ENCODE peak calls at places on chromosomes 13 and 19, in ten cellular contexts. One of them, this sample, is unnamed.

GRCh38 chr19:12202250-12202649 is 39.4 kb downstream of the ZNF136 start:
- DNase-seq in foreskin keratinocyte: no peak
- DNase-seq in PC-3: no peak
- DNase-seq in tibial artery: no peak
- DNase-seq in fibroblast of lung: no peak
- DNase-seq in tibial nerve: no peak
- DNase-seq in lower lobe of right lung: peak; percentile 52
- DNase-seq in HCT116: no peak
- DNase-seq in spleen: peak; percentile 73
- DNase-seq in heart left ventricle: no peak
- DNase-seq in this sample: no peak

GRCh38 chr19:14167594-14168138 is 31.3 kb upstream of the ASF1B start:
- DNase-seq in fibroblast of lung: no peak
- DNase-seq in lower lobe of right lung: no peak
- DNase-seq in HCT116: no peak
- DNase-seq in spleen: no peak
- DNase-seq in tibial artery: no peak
- DNase-seq in tibial nerve: no peak
- DNase-seq in PC-3: no peak
- DNase-seq in foreskin keratinocyte: no peak
- DNase-seq in heart left ventricle: no peak
- DNase-seq in this sample: no peak

GRCh38 chr13:114130131-114130707 is 2.2 kb downstream of the RASA3 start:
- DNase-seq in HCT116: no peak
- DNase-seq in heart left ventricle: no peak
- DNase-seq in spleen: no peak
- DNase-seq in PC-3: no peak
- DNase-seq in foreskin keratinocyte: no peak
- DNase-seq in lower lobe of right lung: peak; percentile 37
- DNase-seq in tibial artery: no peak
- DNase-seq in fibroblast of lung: no peak
- DNase-seq in tibial nerve: no peak
- DNase-seq in this sample: peak; percentile 60

GRCh38 chr13:87669379-87669978 is 1.7 kb upstream of the SLITRK5 start:
- DNase-seq in fibroblast of lung: peak; percentile 42
- DNase-seq in HCT116: no peak
- DNase-seq in spleen: no peak
- DNase-seq in PC-3: peak; percentile 59
- DNase-seq in tibial nerve: no peak
- DNase-seq in lower lobe of right lung: no peak
- DNase-seq in heart left ventricle: no peak
- DNase-seq in foreskin keratinocyte: no peak
- DNase-seq in tibial artery: no peak
- DNase-seq in this sample: no peak

GRCh38 chr19:44812142-44812718 is 3.3 kb downstream of the BCAM start:
- DNase-seq in spleen: no peak
- DNase-seq in tibial artery: no peak
- DNase-seq in heart left ventricle: no peak
- DNase-seq in foreskin keratinocyte: no peak
- DNase-seq in tibial nerve: no peak
- DNase-seq in HCT116: no peak
- DNase-seq in PC-3: no peak
- DNase-seq in lower lobe of right lung: no peak
- DNase-seq in fibroblast of lung: no peak
- DNase-seq in this sample: no peak

GRCh38 chr13:70253834-70254233 is 145.6 kb upstream of the KLHL1 start:
- DNase-seq in lower lobe of right lung: no peak
- DNase-seq in tibial nerve: no peak
- DNase-seq in fibroblast of lung: peak; percentile 36
- DNase-seq in tibial artery: no peak
- DNase-seq in foreskin keratinocyte: peak; percentile 3
- DNase-seq in HCT116: no peak
- DNase-seq in spleen: no peak
- DNase-seq in heart left ventricle: no peak
- DNase-seq in PC-3: peak; percentile 23
- DNase-seq in this sample: no peak

GRCh38 chr19:51690359-51691121 is 2.6 kb upstream of the SPACA6 start:
- DNase-seq in tibial artery: no peak
- DNase-seq in foreskin keratinocyte: no peak
- DNase-seq in HCT116: no peak
- DNase-seq in PC-3: peak; percentile 68
- DNase-seq in lower lobe of right lung: peak; percentile 63
- DNase-seq in tibial nerve: peak; percentile 48
- DNase-seq in fibroblast of lung: peak; percentile 79
- DNase-seq in spleen: peak; percentile 86
- DNase-seq in heart left ventricle: peak; percentile 80
- DNase-seq in this sample: peak; percentile 80

GRCh38 chr19:13692096-13692495 is 72.2 kb upstream of the MRI1 start:
- DNase-seq in foreskin keratinocyte: peak; percentile 65
- DNase-seq in spleen: no peak
- DNase-seq in tibial nerve: no peak
- DNase-seq in fibroblast of lung: peak; percentile 84
- DNase-seq in tibial artery: no peak
- DNase-seq in heart left ventricle: no peak
- DNase-seq in PC-3: peak; percentile 93
- DNase-seq in lower lobe of right lung: no peak
- DNase-seq in HCT116: no peak
- DNase-seq in this sample: no peak

GRCh38 chr19:46603752-46604241 is 2.7 kb downstream of the CALM3 start:
- DNase-seq in HCT116: no peak
- DNase-seq in heart left ventricle: no peak
- DNase-seq in spleen: peak; percentile 63
- DNase-seq in tibial nerve: no peak
- DNase-seq in fibroblast of lung: no peak
- DNase-seq in tibial artery: no peak
- DNase-seq in foreskin keratinocyte: no peak
- DNase-seq in PC-3: no peak
- DNase-seq in lower lobe of right lung: peak; percentile 32
- DNase-seq in this sample: no peak

DNA sequence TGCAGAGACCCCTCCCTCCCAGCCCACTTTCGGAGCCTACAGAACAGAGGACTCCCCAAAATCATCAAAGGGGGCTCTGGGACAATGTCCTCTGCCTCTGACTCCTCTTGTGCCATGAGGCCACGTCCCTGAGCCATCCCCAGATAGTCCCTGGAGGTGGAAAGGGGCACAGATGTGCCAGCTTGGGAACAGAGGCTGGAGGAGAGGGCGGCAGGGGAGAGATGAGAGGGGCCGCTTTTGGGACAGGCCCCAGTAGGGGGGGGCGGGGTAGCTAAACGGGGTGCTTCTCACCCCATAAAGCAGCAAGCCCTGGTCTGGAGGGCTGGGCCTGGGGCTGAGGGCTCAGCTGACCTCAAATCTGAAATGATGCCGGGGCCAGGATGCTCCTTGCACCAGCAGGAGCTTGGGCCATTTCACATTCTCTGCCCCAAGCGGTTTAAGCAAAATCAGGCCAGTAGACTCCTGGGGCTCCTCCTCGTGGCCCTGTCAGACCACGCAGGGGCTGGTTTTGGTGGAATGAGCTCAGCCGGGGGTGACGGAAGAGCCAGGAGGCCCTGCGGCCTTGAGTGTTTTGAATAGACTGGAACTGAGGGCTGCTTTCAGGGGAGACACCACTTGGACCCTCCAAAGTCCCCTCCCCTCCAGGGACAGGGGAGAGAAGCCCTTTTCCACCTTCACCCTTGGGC is 27.1 kb downstream of the ONECUT3 start:
- DNase-seq in tibial artery: no peak
- DNase-seq in fibroblast of lung: peak; percentile 18
- DNase-seq in heart left ventricle: no peak
- DNase-seq in spleen: no peak
- DNase-seq in foreskin keratinocyte: no peak
- DNase-seq in tibial nerve: no peak
- DNase-seq in PC-3: peak; percentile 52
- DNase-seq in HCT116: no peak
- DNase-seq in lower lobe of right lung: no peak
- DNase-seq in this sample: no peak
- TF ChIP-seq CTCF in tibial artery: no peak
- TF ChIP-seq CTCF in fibroblast of lung: peak; percentile 28
- TF ChIP-seq CTCF in heart left ventricle: no peak
- TF ChIP-seq CTCF in spleen: no peak
- TF ChIP-seq CTCF in foreskin keratinocyte: peak; percentile 50
- TF ChIP-seq CTCF in tibial nerve: no peak
- TF ChIP-seq CTCF in PC-3: peak; percentile 36
- TF ChIP-seq CTCF in HCT116: no peak
- TF ChIP-seq CTCF in lower lobe of right lung: no peak
- TF ChIP-seq CTCF in this sample: no peak

DNA sequence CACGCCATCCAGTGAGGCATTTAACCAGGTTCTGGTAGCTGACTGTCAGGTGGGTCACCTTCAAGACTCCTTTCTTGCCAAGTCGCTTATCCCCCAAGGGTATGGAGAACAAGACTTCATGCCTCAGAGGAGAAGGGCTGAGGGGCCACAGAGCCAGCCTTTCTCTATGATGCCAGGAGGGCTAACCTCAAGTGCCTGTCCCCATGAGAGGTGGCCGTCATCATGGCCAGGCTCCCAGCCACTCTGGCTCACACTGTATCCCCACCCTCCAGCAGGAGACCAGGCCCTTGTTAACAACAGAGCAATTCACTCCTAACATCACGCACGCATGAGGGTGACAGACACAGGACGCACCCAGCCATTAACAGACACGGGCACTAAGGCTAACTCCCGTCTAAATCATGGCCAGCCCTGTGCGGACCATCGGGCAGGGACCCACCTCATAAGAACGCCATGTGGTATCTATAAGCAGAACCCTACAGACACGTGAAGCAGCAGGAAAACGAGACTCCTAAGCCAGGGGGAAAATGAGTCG is 38.6 kb upstream of the ISYNA1 start:
- DNase-seq in spleen: peak; percentile 62
- DNase-seq in lower lobe of right lung: no peak
- DNase-seq in tibial artery: no peak
- DNase-seq in PC-3: no peak
- DNase-seq in tibial nerve: no peak
- DNase-seq in fibroblast of lung: no peak
- DNase-seq in heart left ventricle: no peak
- DNase-seq in foreskin keratinocyte: no peak
- DNase-seq in HCT116: no peak
- DNase-seq in this sample: no peak
- H3K27ac ChIP-seq in spleen: peak overlapping the region; percentile 20
- H3K27ac ChIP-seq in lower lobe of right lung: no peak overlapping the region
- H3K27ac ChIP-seq in tibial artery: no peak overlapping the region
- H3K27ac ChIP-seq in PC-3: no peak overlapping the region
- H3K27ac ChIP-seq in tibial nerve: no peak overlapping the region
- H3K27ac ChIP-seq in fibroblast of lung: no peak overlapping the region
- H3K27ac ChIP-seq in heart left ventricle: no peak overlapping the region
- H3K27ac ChIP-seq in foreskin keratinocyte: no peak overlapping the region
- H3K27ac ChIP-seq in HCT116: no peak overlapping the region
- H3K27ac ChIP-seq in this sample: peak overlapping the region; percentile 91

GRCh38 chr13:49792550-49793324 is at the start of gene KPNA3:
- DNase-seq in HCT116: peak; percentile 91
- DNase-seq in foreskin keratinocyte: peak; percentile 93
- DNase-seq in heart left ventricle: peak; percentile 96
- DNase-seq in PC-3: peak; percentile 90
- DNase-seq in tibial artery: peak; percentile 96
- DNase-seq in spleen: peak; percentile 99
- DNase-seq in tibial nerve: peak; percentile 88
- DNase-seq in lower lobe of right lung: peak; percentile 98
- DNase-seq in fibroblast of lung: peak; percentile 96
- DNase-seq in this sample: peak; percentile 95
- TF ChIP-seq CTCF in HCT116: no peak
- TF ChIP-seq CTCF in foreskin keratinocyte: peak; percentile 56
- TF ChIP-seq CTCF in heart left ventricle: peak; percentile 27
- TF ChIP-seq CTCF in PC-3: no peak
- TF ChIP-seq CTCF in tibial artery: no peak
- TF ChIP-seq CTCF in spleen: no peak
- TF ChIP-seq CTCF in tibial nerve: peak; percentile 42
- TF ChIP-seq CTCF in lower lobe of right lung: peak; percentile 37
- TF ChIP-seq CTCF in fibroblast of lung: no peak
- TF ChIP-seq CTCF in this sample: no peak

GRCh38 chr19:9796113-9796773 is 22.6 kb downstream of the FBXL12 start:
- DNase-seq in spleen: peak; percentile 91
- DNase-seq in foreskin keratinocyte: peak; percentile 77
- DNase-seq in PC-3: peak; percentile 98
- DNase-seq in fibroblast of lung: peak; percentile 87
- DNase-seq in HCT116: peak; percentile 90
- DNase-seq in tibial nerve: peak; percentile 88
- DNase-seq in heart left ventricle: peak; percentile 76
- DNase-seq in lower lobe of right lung: peak; percentile 81
- DNase-seq in tibial artery: peak; percentile 87
- DNase-seq in this sample: peak; percentile 84

GRCh38 chr19:9789066-9789465 is 20.5 kb upstream of the ZNF846 start:
- DNase-seq in lower lobe of right lung: no peak
- DNase-seq in fibroblast of lung: no peak
- DNase-seq in HCT116: no peak
- DNase-seq in PC-3: no peak
- DNase-seq in tibial artery: no peak
- DNase-seq in spleen: no peak
- DNase-seq in foreskin keratinocyte: no peak
- DNase-seq in heart left ventricle: no peak
- DNase-seq in tibial nerve: no peak
- DNase-seq in this sample: no peak

GRCh38 chr19:9791552-9792181 is 23.1 kb upstream of the ZNF846 start:
- DNase-seq in foreskin keratinocyte: peak; percentile 86
- DNase-seq in HCT116: no peak
- DNase-seq in tibial artery: peak; percentile 98
- DNase-seq in heart left ventricle: peak; percentile 97
- DNase-seq in tibial nerve: peak; percentile 98
- DNase-seq in fibroblast of lung: peak; percentile 92
- DNase-seq in PC-3: peak; percentile 93
- DNase-seq in spleen: peak; percentile 96
- DNase-seq in lower lobe of right lung: peak; percentile 96
- DNase-seq in this sample: peak; percentile 95

GRCh38 chr19:9792191-9793050 is 23.9 kb upstream of the ZNF846 start:
- DNase-seq in lower lobe of right lung: peak; percentile 96
- DNase-seq in HCT116: no peak
- DNase-seq in fibroblast of lung: peak; percentile 91
- DNase-seq in spleen: peak; percentile 96
- DNase-seq in tibial artery: peak; percentile 98
- DNase-seq in heart left ventricle: peak; percentile 96
- DNase-seq in PC-3: peak; percentile 89
- DNase-seq in foreskin keratinocyte: peak; percentile 77
- DNase-seq in tibial nerve: peak; percentile 97
- DNase-seq in this sample: peak; percentile 94

GRCh38 chr19:9793051-9793591 is 24.6 kb upstream of the ZNF846 start:
- DNase-seq in fibroblast of lung: peak; percentile 58
- DNase-seq in tibial nerve: peak; percentile 43
- DNase-seq in lower lobe of right lung: peak; percentile 78
- DNase-seq in foreskin keratinocyte: peak; percentile 28
- DNase-seq in HCT116: no peak
- DNase-seq in PC-3: peak; percentile 26
- DNase-seq in heart left ventricle: peak; percentile 57
- DNase-seq in tibial artery: peak; percentile 59
- DNase-seq in spleen: no peak
- DNase-seq in this sample: peak; percentile 69
- H3K27ac ChIP-seq in fibroblast of lung: peak overlapping the region; percentile 38
- H3K27ac ChIP-seq in tibial nerve: peak overlapping the region; percentile 88
- H3K27ac ChIP-seq in lower lobe of right lung: peak overlapping the region; percentile 88
- H3K27ac ChIP-seq in foreskin keratinocyte: peak overlapping the region; percentile 83
- H3K27ac ChIP-seq in HCT116: no peak overlapping the region
- H3K27ac ChIP-seq in PC-3: peak overlapping the region; percentile 52
- H3K27ac ChIP-seq in heart left ventricle: peak overlapping the region; percentile 85
- H3K27ac ChIP-seq in tibial artery: peak overlapping the region; percentile 89
- H3K27ac ChIP-seq in spleen: peak overlapping the region; percentile 90
- H3K27ac ChIP-seq in this sample: peak overlapping the region; percentile 62

This sample was measured in psoas muscle.